ENCODE peak calls at places on chromosomes 2 and 18, in five cellular contexts. O is GM12891, V is HEK293T, U is hypothalamus, F is non-pigmented ciliary epithelial cell. P is an unnamed sample.

GRCh38 chr18:23406271-23406787 is 46.8 kb upstream of the RIOK3 start:
- DNase-seq in V (no peak), F (no peak), O (no peak), U (no peak), P (peak; percentile 57)

GRCh38 chr2:70580352-70580751 is 26.7 kb upstream of the TGFA start:
- DNase-seq in U (no peak), F (no peak), V (no peak), O (no peak), P (no peak)

GRCh38 chr18:23126352-23127056 is 8.8 kb upstream of the CABLES1 start:
- DNase-seq in O (no peak), V (no peak), U (no peak), F (no peak), P (no peak)

GRCh38 chr2:176679306-176679705 is 410.1 kb downstream of the MTX2 start:
- DNase-seq in U (no peak), V (no peak), O (no peak), F (no peak), P (no peak)

GRCh38 chr2:149612122-149612521 is 24.5 kb upstream of the MMADHC start:
- DNase-seq in V (no peak), F (no peak), O (no peak), U (no peak), P (peak; percentile 35)

GRCh38 chr2:37523861-37524362 is 147.5 kb downstream of the CDC42EP3 start:
- DNase-seq in U (no peak), O (no peak), V (no peak), F (peak; percentile 46), P (no peak)

GRCh38 chr18:10015288-10015701 is 101.5 kb downstream of the VAPA start:
- DNase-seq in V (no peak), F (no peak), O (no peak), U (no peak), P (no peak)

GRCh38 chr2:197248623-197249022 is 62.0 kb downstream of the ANKRD44 start:
- DNase-seq in F (no peak), U (no peak), V (no peak), O (no peak), P (no peak)

GRCh38 chr18:76445275-76445674 is 49.8 kb downstream of the ZNF516 start:
- DNase-seq in V (no peak), U (no peak), F (peak; percentile 66), O (no peak), P (peak; percentile 9)

GRCh38 chr18:78448106-78448505 is 531.5 kb upstream of the SALL3 start:
- DNase-seq in U (no peak), F (no peak), V (no peak), O (no peak), P (no peak)

GRCh38 chr2:229434131-229434530 is 163.0 kb upstream of the PID1 start:
- DNase-seq in U (no peak), F (no peak), V (no peak), O (no peak), P (no peak)

P was measured in A549.